ENCODE peak calls at places on chromosomes 7 and 10, in five cellular contexts. K is SJSA1; L is stimulated activated CD8-positive, alpha-beta memory T cell treated with anti-CD3 and anti-CD28 coated beads, Interleukin-4, amount 100 ng/mL, for 48 hours; A is dermis microvascular lymphatic vessel endothelial cell; M is GM04503. C is an unnamed sample.

GRCh38 chr10:36026081-36026480 is 384.0 kb upstream of the FZD8 start:
- DNase-seq in K (no peak), L (no peak), A (no peak), M (no peak), C (no peak)

GRCh38 chr7:83824214-83824613 is 175.3 kb upstream of the SEMA3E start:
- DNase-seq in K (no peak), L (no peak), A (no peak), M (no peak), C (no peak)

GRCh38 chr10:74011762-74012161 is 13.8 kb downstream of the VCL start:
- DNase-seq in K (peak; percentile 71), L (no peak), A (peak; percentile 50), M (peak; percentile 65), C (no peak)

GRCh38 chr10:23630880-23631279 is 192.0 kb downstream of the OTUD1 start:
- DNase-seq in K (no peak), L (no peak), A (no peak), M (no peak), C (no peak)

GRCh38 chr7:79459381-79459780 is 5.9 kb upstream of the MAGI2 start:
- DNase-seq in K (no peak), L (no peak), A (no peak), M (no peak), C (no peak)

GRCh38 chr10:119705434-119705831 is 20.4 kb upstream of the INPP5F start:
- DNase-seq in K (no peak), L (peak; percentile 36), A (no peak), M (no peak), C (no peak)

GRCh38 chr7:76300210-76300731 is 2.2 kb upstream of the HSPB1 start:
- DNase-seq in K (no peak), L (no peak), A (peak; percentile 70), M (no peak), C (no peak)

GRCh38 chr7:54546081-54546985 is 4.2 kb downstream of the VSTM2A start:
- DNase-seq in K (no peak), L (no peak), A (no peak), M (no peak), C (no peak)

GRCh38 chr7:79452032-79452494 is 1.4 kb downstream of the MAGI2 start:
- DNase-seq in K (peak; percentile 60), L (peak; percentile 63), A (peak; percentile 72), M (peak; percentile 40), C (peak; percentile 48)

C was measured in pulmonary artery endothelial cell.